ENCODE peak calls at places on chromosomes 7 and 10, in four cellular contexts. P, B, A and D are unnamed samples.

GRCh38 chr10:58389024-58389423 is 3.8 kb downstream of the TFAM start:
- DNase-seq in A (no peak), B (no peak), P (no peak), D (no peak)

GRCh38 chr7:77386165-77386824 is 29.9 kb downstream of the GSAP start:
- DNase-seq in B (no peak), A (no peak), P (no peak), D (no peak)

GRCh38 chr7:132480534-132480933 is 95.7 kb downstream of the PLXNA4 start:
- DNase-seq in P (no peak), A (no peak), B (no peak), D (no peak)

GRCh38 chr10:50419756-50420155 is 168.4 kb upstream of the ASAH2 start:
- DNase-seq in A (no peak), P (no peak), B (no peak), D (no peak)

GRCh38 chr10:19629559-19629958 is 186.7 kb upstream of the PLXDC2 start:
- DNase-seq in B (no peak), P (peak; percentile 65), A (no peak), D (peak; percentile 49)

GRCh38 chr10:42941245-42941644 is 135.6 kb upstream of the RET start:
- DNase-seq in A (peak; percentile 86), P (no peak), B (no peak), D (no peak)

GRCh38 chr7:33698006-33698405 is 207.3 kb upstream of the BMPER start:
- DNase-seq in A (no peak), P (no peak), B (no peak), D (no peak)

GRCh38 chr10:91987397-91988037 is 63.9 kb downstream of the BTAF1 start:
- DNase-seq in A (no peak), B (no peak), P (peak; percentile 7), D (no peak)

GRCh38 chr10:27815261-27815660 is 69.6 kb upstream of the MKX start:
- DNase-seq in P (no peak), B (no peak), A (no peak), D (no peak)

GRCh38 chr7:70393956-70394355 is 738.0 kb upstream of the GALNT17 start:
- DNase-seq in B (no peak), P (no peak), A (no peak), D (no peak)

GRCh38 chr7:70389752-70390151 is 742.2 kb upstream of the GALNT17 start:
- DNase-seq in B (no peak), P (no peak), A (no peak), D (no peak)

GRCh38 chr7:70390251-70390650 is 741.7 kb upstream of the GALNT17 start:
- DNase-seq in B (no peak), A (no peak), P (no peak), D (no peak)

GRCh38 chr7:70392282-70392681 is 739.7 kb upstream of the GALNT17 start:
- DNase-seq in B (no peak), P (no peak), A (no peak), D (no peak)

GRCh38 chr7:70392870-70393269 is 739.1 kb upstream of the GALNT17 start:
- DNase-seq in A (no peak), P (no peak), B (no peak), D (no peak)
- TF ChIP-seq CTCF in A (no peak), P (no peak), B (no peak), D (no peak)

DNA sequence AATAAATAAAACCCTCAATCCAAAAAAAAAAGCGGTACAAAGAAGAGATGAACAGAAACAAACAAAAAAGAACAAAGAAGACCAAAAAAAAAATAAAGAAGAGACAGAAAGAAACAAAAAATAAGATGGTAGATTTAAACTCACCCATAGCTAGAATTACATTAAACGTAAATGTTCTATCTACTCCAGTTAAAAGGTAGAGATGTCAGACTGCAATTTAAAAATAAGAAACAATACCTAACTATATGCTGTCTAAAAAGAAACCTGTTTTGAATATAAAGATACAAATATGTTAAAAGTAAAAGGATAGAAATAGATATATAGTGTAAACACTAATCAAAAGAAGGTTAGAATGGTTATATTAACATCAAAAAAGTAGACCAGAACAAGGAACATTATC is 31.7 kb upstream of the ANAPC16 start:
- DNase-seq in P (no peak), B (no peak), A (no peak), D (no peak)
- H3K4me3 ChIP-seq in P (no peak overlapping the region), B (no peak overlapping the region), A (no peak overlapping the region), D (no peak overlapping the region)

GRCh38 chr10:102064868-102065560 is at the start of gene HPS6:
- DNase-seq in A (peak; percentile 91), P (peak; percentile 93), B (peak; percentile 56), D (peak; percentile 95)
- TF ChIP-seq CTCF in A (peak; percentile 30), P (peak; percentile 22), B (no peak), D (peak; percentile 22)

DNA sequence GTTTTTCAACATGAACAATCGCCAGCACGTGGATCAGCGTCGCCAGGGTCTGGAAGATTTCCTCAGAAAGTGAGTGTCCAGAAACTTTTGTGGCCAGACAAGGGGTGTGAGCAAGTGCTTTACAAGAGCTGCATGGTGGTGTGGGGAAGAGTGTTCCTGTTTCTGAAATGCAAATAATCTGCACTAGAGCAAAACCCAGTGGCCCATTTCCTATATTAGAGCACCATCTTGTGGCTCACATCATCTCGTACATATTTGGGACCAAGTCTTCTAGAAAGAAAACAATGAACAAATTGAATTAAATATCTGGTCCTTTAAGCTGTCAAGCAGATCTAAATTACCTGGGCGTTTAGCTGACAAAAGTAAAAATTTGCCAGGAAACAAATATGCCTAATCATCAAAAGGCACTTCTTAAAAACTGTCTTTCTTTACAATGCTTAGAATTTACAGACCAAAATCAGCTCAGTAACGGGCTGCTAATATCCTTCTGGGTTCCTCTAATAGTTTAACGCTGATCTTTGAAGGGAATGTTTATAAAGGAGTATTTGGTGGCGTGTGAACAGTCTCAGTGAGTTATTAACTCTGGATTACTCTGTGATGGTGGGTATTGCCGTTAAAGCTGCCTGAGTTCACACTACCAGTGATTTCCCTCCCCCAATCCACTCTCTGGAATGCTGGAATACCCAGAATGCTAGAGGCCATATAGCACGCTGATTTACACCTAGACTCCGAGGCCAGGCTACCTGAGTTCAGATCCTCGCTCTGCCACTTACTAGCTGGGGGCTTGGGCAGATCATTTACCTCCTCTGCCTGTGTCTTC is 73.6 kb downstream of the SNX10 start:
- DNase-seq in A (peak; percentile 42), P (peak; percentile 78), B (no peak), D (peak; percentile 36)
- H3K4me3 ChIP-seq in A (no peak overlapping the region), P (no peak overlapping the region), B (no peak overlapping the region), D (no peak overlapping the region)

DNA sequence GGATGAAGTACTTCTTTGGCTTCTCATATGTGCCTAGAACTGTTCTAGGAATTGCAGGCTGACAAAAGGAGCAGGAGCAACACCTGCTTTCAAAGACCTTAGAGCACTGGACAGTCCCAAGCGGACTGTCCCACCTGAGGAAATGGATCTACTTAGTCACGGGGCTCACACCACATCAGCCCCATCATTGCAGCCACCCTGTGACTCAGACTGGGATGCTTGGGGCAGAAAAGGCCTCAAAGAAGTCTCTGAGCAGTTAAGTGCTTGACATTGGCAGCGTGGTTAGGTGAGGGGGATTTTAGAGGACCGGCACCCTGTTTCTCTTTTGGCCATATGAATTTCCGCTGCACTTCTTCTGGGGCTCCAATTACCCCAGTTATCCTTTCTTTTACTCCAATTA is 256.6 kb downstream of the USP6NL start:
- DNase-seq in A (no peak), B (no peak), P (no peak), D (no peak)
- TF ChIP-seq CTCF in A (no peak), B (no peak), P (no peak), D (no peak)

DNA sequence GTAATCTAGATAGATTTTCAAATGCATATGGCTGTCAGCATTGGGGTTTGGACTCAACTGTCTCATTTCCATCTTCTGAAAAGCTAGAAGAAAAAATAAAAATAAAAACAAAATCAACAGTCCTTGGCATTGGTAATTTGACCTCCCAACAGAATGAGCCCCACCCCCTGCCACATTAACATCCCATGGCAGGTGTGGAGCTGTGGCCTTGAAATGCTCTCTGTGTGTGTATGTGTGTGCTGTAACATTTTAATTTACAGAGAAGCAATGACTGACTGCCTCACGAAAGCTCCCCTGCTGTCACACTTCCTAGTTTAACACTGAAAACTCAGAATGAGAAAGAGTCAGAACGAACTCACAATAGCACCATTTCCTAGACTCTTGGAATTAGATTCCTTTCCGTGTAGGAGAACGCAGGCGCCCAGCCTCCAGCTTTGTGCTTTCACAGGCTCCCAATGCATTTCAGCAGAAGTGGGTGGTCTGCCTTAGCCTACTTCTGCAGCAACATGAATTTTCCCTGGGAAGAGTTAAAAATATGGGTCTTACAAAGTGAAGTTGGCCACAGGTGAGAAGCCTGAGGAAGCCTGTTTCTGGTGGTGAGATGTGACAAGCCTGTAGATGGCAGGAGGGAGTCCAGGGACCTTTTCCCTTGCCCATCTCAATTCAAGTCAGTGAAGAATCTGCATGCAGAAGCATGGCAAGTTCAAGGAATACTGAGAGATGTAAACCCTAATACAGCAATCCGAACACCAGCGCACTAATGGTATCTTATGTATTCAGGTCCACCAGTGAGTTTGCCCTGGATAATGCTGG is 73.9 kb downstream of the RHOBTB1 start:
- DNase-seq in B (no peak), P (no peak), A (no peak), D (no peak)
- H3K4me3 ChIP-seq in B (no peak overlapping the region), P (no peak overlapping the region), A (no peak overlapping the region), D (no peak overlapping the region)

GRCh38 chr10:77456414-77456813 is 181.2 kb downstream of the KCNMA1 start:
- DNase-seq in A (peak; percentile 62), B (no peak), P (peak; percentile 48), D (peak; percentile 55)
- TF ChIP-seq CTCF in A (peak; percentile 18), B (no peak), P (no peak), D (peak; percentile 11)